ENCODE peak calls at places on chromosomes 1 and 21, in nine cellular contexts. G is A549, M is NCI-H2081, S is immature natural killer cell, Q is upper lobe of right lung, Y is lung microvascular endothelial cell, R is LHCN-M2, N is NCI-H1092, U is brain microvascular endothelial cell. A is an unnamed sample.

GRCh38 chr1:37461698-37462436 is 12.5 kb upstream of the ZC3H12A start:
- DNase-seq in G (peak), M (no peak), S (no peak), Q (no peak), Y (peak), R (no peak), N (no peak), U (no peak), A (peak)

GRCh38 chr1:208234721-208235120 is 9.5 kb downstream of the PLXNA2 start:
- DNase-seq in G (no peak), M (no peak), S (no peak), Q (no peak), Y (no peak), R (peak), N (no peak), U (no peak), A (no peak)

GRCh38 chr1:115329965-115330364 is 8.1 kb downstream of the NGF start:
- DNase-seq in G (no peak), M (no peak), S (no peak), Q (no peak), Y (no peak), R (no peak), N (no peak), U (no peak), A (no peak)

GRCh38 chr1:47752048-47752451 is 245.1 kb downstream of the TRABD2B start:
- DNase-seq in G (no peak), M (no peak), S (no peak), Q (no peak), Y (peak), R (no peak), N (no peak), U (no peak), A (no peak)

GRCh38 chr1:148362141-148362929 is 120.8 kb downstream of the PPIAL4G start:
- DNase-seq in G (no peak), M (no peak), S (no peak), Q (peak), Y (no peak), R (no peak), N (no peak), U (peak), A (no peak)

GRCh38 chr1:106568161-106568560 is 488.3 kb upstream of the PRMT6 start:
- DNase-seq in G (no peak), M (no peak), S (no peak), Q (no peak), Y (no peak), R (no peak), N (no peak), U (no peak), A (no peak)

GRCh38 chr21:21632926-21633325 is 634.7 kb downstream of the NCAM2 start:
- DNase-seq in G (no peak), M (no peak), S (no peak), Q (no peak), Y (no peak), R (no peak), N (no peak), U (no peak), A (no peak)

GRCh38 chr1:241918879-241919278 is 38.7 kb upstream of the BECN2 start:
- DNase-seq in G (no peak), M (no peak), S (no peak), Q (no peak), Y (peak), R (peak), N (no peak), U (peak), A (no peak)

GRCh38 chr1:27066313-27066630 is 53.6 kb upstream of the TENT5B start:
- DNase-seq in G (no peak), M (no peak), S (no peak), Q (no peak), Y (no peak), R (no peak), N (no peak), U (no peak), A (no peak)

GRCh38 chr1:179012033-179012432 is 13.7 kb upstream of the FAM20B start:
- DNase-seq in G (no peak), M (no peak), S (no peak), Q (no peak), Y (no peak), R (peak), N (no peak), U (no peak), A (no peak)

GRCh38 chr21:39430457-39430856 is 15.1 kb downstream of the LCA5L start:
- DNase-seq in G (no peak), M (no peak), S (no peak), Q (no peak), Y (no peak), R (no peak), N (no peak), U (no peak), A (no peak)

GRCh38 chr1:227273557-227273956 is 44.7 kb downstream of the CDC42BPA start:
- DNase-seq in G (peak), M (no peak), S (no peak), Q (no peak), Y (peak), R (peak), N (no peak), U (no peak), A (peak)

GRCh38 chr1:216812966-216813365 is 89.7 kb upstream of the ESRRG start:
- DNase-seq in G (no peak), M (no peak), S (no peak), Q (no peak), Y (no peak), R (peak), N (no peak), U (no peak), A (no peak)

GRCh38 chr1:27726173-27726793 is 522 bp downstream of the FAM76A start:
- DNase-seq in G (peak), M (no peak), S (no peak), Q (peak), Y (peak), R (peak), N (peak), U (peak), A (peak)

GRCh38 chr1:119027759-119028158 is 39.6 kb upstream of the TBX15 start:
- DNase-seq in G (no peak), M (no peak), S (no peak), Q (no peak), Y (no peak), R (no peak), N (no peak), U (no peak), A (no peak)

GRCh38 chr1:202084791-202085681 is 37.7 kb upstream of the GPR37L1 start:
- DNase-seq in G (peak), M (peak), S (no peak), Q (no peak), Y (no peak), R (no peak), N (peak), U (no peak), A (no peak)

GRCh38 chr1:37795340-37796110 is 1.9 kb downstream of the MANEAL start:
- DNase-seq in G (no peak), M (peak), S (peak), Q (peak), Y (peak), R (peak), N (no peak), U (peak), A (peak)

GRCh38 chr1:232726048-232726779 is 79.0 kb upstream of the MAP10 start:
- DNase-seq in G (no peak), M (no peak), S (no peak), Q (no peak), Y (peak), R (no peak), N (no peak), U (no peak), A (no peak)